ENCODE peak calls at places on chromosomes 7 and 10, in five cellular contexts. O is ELR; R is Daoy; V is colonic mucosa; B is activated T-helper 1 cell treated with anti-CD3 and anti-CD28 coated beads, Interleukin-12 subunit alpha, Interleukin-12 subunit beta, Interleukin-2, Interleukin-4 antibody, amounts not matched to agents 30 ng/mL and 10 ng/mL and 1 ng/mL, durations not matched to agents 14 hours and 24 hours and 36 hours. X is an unnamed sample.

GRCh38 chr10:86795353-86795752 is 38.9 kb downstream of the BMPR1A start:
- DNase-seq in O (peak), R (peak), V (no peak), B (no peak), X (peak)

GRCh38 chr7:19558527-19558926 is 150.3 kb downstream of the POLR1F start:
- DNase-seq in R (peak), B (no peak), O (peak), V (no peak), X (peak)

GRCh38 chr10:16819436-16819835 is 2.2 kb upstream of the RSU1 start:
- DNase-seq in V (no peak), R (no peak), B (no peak), O (no peak), X (no peak)

GRCh38 chr7:108385834-108386422 is 70.3 kb downstream of the NRCAM start:
- DNase-seq in V (no peak), R (no peak), B (no peak), O (no peak), X (no peak)

GRCh38 chr7:27661776-27662489 is 750 bp downstream of the HIBADH start:
- DNase-seq in B (no peak), V (no peak), O (peak), R (peak), X (no peak)

GRCh38 chr7:123494193-123494796 is 40.1 kb downstream of the IQUB start:
- DNase-seq in V (peak), O (peak), R (peak), B (no peak), X (peak)

GRCh38 chr10:101617824-101618568 is 29.9 kb downstream of the DPCD start:
- DNase-seq in B (no peak), V (no peak), R (no peak), O (no peak), X (no peak)

GRCh38 chr10:131102147-131102546 is 209.4 kb downstream of the TCERG1L start:
- DNase-seq in R (no peak), O (no peak), B (no peak), V (no peak), X (no peak)

GRCh38 chr7:117468174-117468573 is 11.7 kb upstream of the CFTR start:
- DNase-seq in R (no peak), B (no peak), V (no peak), O (no peak), X (no peak)